ENCODE peak calls at places on chromosome 6, in four cellular contexts. W is neural progenitor cell, F is hepatocyte, A is choroid plexus epithelial cell. E is an unnamed sample.

GRCh38 chr6:108946695-108947094 is 98.5 kb downstream of the ARMC2 start:
- DNase-seq in W (no peak), F (no peak), A (peak), E (no peak)

GRCh38 chr6:56849876-56850275 is 105.0 kb upstream of the BEND6 start:
- DNase-seq in W (peak), F (no peak), A (peak), E (no peak)

GRCh38 chr6:168968228-168968627 is 285.4 kb downstream of the THBS2 start:
- DNase-seq in A (peak), W (peak), F (peak), E (peak)

GRCh38 chr6:112010328-112010727 is 43.6 kb upstream of the CCN6 start:
- DNase-seq in F (no peak), A (no peak), W (no peak), E (no peak)

GRCh38 chr6:33668914-33669313 is 42.6 kb downstream of the UQCC2 start:
- DNase-seq in W (no peak), A (no peak), F (peak), E (no peak)

GRCh38 chr6:17494177-17494576 is 100.8 kb downstream of the CAP2 start:
- DNase-seq in W (no peak), F (no peak), A (peak), E (no peak)

GRCh38 chr6:106702451-106703110 is 73.2 kb downstream of the QRSL1 start:
- DNase-seq in F (peak), W (no peak), A (no peak), E (no peak)

GRCh38 chr6:124066995-124067552 is 263.4 kb downstream of the NKAIN2 start:
- DNase-seq in F (no peak), W (no peak), A (no peak), E (no peak)

GRCh38 chr6:1604991-1605821 is 4.5 kb upstream of the FOXC1 start:
- DNase-seq in W (peak), A (no peak), F (no peak), E (no peak)

GRCh38 chr6:25154034-25154596 is 125.1 kb upstream of the CARMIL1 start:
- DNase-seq in F (no peak), A (no peak), W (no peak), E (no peak)

GRCh38 chr6:17281100-17281496 is at the start of gene RBM24:
- DNase-seq in W (peak), F (peak), A (peak), E (peak)

GRCh38 chr6:122405417-122405816 is 6.0 kb downstream of the HSF2 start:
- DNase-seq in F (no peak), W (no peak), A (no peak), E (no peak)

GRCh38 chr6:133741375-133741861 is 147.5 kb upstream of the TCF21 start:
- DNase-seq in W (peak), A (peak), F (no peak), E (no peak)

GRCh38 chr6:143767433-143767832 is 75.7 kb upstream of the LTV1 start:
- DNase-seq in W (no peak), F (no peak), A (no peak), E (no peak)

GRCh38 chr6:64694356-64694755 is 1012.7 kb downstream of the EYS start:
- DNase-seq in W (peak), F (no peak), A (no peak), E (no peak)

GRCh38 chr6:69907981-69908498 is 41.7 kb downstream of the COL19A1 start:
- DNase-seq in W (no peak), F (no peak), A (peak), E (no peak)

GRCh38 chr6:26033942-26034354 is 53.3 kb upstream of the HFE start:
- DNase-seq in A (no peak), W (peak), F (no peak), E (no peak)

GRCh38 chr6:3759656-3760245 is 8.2 kb upstream of the PXDC1 start:
- DNase-seq in A (peak), W (no peak), F (no peak), E (no peak)

GRCh38 chr6:46888578-46888977 is 33.2 kb downstream of the ADGRF5 start:
- DNase-seq in W (no peak), A (peak), F (no peak), E (no peak)

GRCh38 chr6:136628996-136629395 is 78.8 kb upstream of the MAP7 start:
- DNase-seq in W (no peak), F (no peak), A (peak), E (no peak)

GRCh38 chr6:16146028-16146427 is 17.1 kb downstream of the MYLIP start:
- DNase-seq in A (no peak), W (no peak), F (no peak), E (no peak)

GRCh38 chr6:162671580-162672165 is 55.9 kb downstream of the PRKN start:
- DNase-seq in F (no peak), W (no peak), A (no peak), E (no peak)

GRCh38 chr6:42441661-42442081 is 10.1 kb downstream of the TRERF1 start:
- DNase-seq in A (no peak), W (peak), F (peak), E (no peak)

GRCh38 chr6:88349511-88349910 is 183.4 kb upstream of the CNR1 start:
- DNase-seq in F (no peak), A (peak), W (no peak), E (no peak)

GRCh38 chr6:56669585-56669984 is 26.9 kb upstream of the DST start:
- DNase-seq in A (no peak), W (no peak), F (no peak), E (no peak)

GRCh38 chr6:32785781-32786533 is 22.6 kb upstream of the HLA-DQB2 start:
- DNase-seq in W (peak), A (peak), F (peak), E (peak)

GRCh38 chr6:169854083-169854725 is 102.8 kb downstream of the ERMARD start:
- DNase-seq in W (no peak), A (no peak), F (no peak), E (no peak)

GRCh38 chr6:33710296-33711121 is 991 bp downstream of the UQCC2 start:
- DNase-seq in W (peak), F (peak), A (no peak), E (peak)

GRCh38 chr6:166025149-166025898 is 142.3 kb downstream of the TBXT start:
- DNase-seq in W (no peak), A (peak), F (no peak), E (no peak)

GRCh38 chr6:24859608-24860007 is 60.9 kb upstream of the ARMH2 start:
- DNase-seq in W (no peak), F (no peak), A (no peak), E (peak)

GRCh38 chr6:149060300-149060984 is 257.1 kb upstream of the TAB2 start:
- DNase-seq in W (no peak), F (no peak), A (peak), E (no peak)

GRCh38 chr6:169859978-169860703 is 108.7 kb downstream of the ERMARD start:
- DNase-seq in F (no peak), W (no peak), A (no peak), E (no peak)

GRCh38 chr6:45187841-45188240 is 140.3 kb upstream of the RUNX2 start:
- DNase-seq in A (peak), F (no peak), W (no peak), E (no peak)

GRCh38 chr6:84801250-84801649 is 36.9 kb upstream of the TBX18 start:
- DNase-seq in F (no peak), W (no peak), A (peak), E (no peak)

GRCh38 chr6:24356310-24357035 is 1.4 kb downstream of the DCDC2 start:
- DNase-seq in W (no peak), F (no peak), A (no peak), E (no peak)

GRCh38 chr6:20447157-20447556 is 45.5 kb downstream of the E2F3 start:
- DNase-seq in F (no peak), A (peak), W (no peak), E (no peak)

GRCh38 chr6:722608-723007 is 29.7 kb upstream of the EXOC2 start:
- DNase-seq in F (no peak), A (peak), W (no peak), E (no peak)

GRCh38 chr6:34580707-34581560 is 24.8 kb upstream of the SPDEF start:
- DNase-seq in F (no peak), A (peak), W (no peak), E (no peak)

DNA sequence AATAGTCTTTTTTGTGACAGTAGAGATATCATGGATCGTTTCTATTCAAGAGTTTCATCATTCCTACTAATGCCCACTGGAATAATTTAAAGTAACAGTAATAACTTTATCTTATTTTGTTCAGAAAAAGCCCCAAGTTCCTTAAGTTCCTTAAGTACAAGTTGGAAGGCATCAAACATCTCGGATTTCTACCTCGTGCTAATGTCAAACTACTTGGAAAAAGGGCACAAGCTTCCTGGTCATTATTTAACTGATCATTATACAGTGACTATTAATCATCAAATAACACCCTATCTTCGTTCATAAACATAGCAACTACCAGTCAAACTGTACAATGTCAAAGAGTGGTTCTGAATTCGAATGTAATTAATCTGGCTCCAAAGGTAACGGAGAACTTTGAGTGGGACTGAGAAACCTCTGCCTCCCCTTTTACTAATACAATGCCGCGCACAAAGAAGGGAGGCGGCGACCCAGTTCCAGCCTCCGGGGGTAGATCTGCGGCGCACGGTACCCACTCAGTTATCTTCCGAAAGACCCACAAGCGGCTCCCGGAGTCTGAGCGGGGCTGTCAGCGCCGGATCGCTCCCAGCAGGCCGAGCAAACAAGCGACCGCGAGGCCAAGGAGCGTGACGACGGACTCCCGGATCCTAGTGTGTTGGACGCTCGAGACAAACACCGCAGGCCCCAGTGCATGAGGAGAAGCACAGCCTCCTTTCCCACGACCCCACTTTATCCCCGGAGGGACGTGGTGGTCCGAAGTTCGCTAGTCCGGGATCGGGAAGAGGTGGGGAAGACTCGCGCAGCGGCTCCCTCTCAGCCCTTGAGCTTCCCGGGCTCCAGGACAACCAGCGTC is 716 bp downstream of the SHPRH start:
- DNase-seq in A (peak), W (peak), F (peak), E (peak)
- TF ChIP-seq CTCF in A (no peak), W (no peak), F (no peak), E (no peak)

DNA sequence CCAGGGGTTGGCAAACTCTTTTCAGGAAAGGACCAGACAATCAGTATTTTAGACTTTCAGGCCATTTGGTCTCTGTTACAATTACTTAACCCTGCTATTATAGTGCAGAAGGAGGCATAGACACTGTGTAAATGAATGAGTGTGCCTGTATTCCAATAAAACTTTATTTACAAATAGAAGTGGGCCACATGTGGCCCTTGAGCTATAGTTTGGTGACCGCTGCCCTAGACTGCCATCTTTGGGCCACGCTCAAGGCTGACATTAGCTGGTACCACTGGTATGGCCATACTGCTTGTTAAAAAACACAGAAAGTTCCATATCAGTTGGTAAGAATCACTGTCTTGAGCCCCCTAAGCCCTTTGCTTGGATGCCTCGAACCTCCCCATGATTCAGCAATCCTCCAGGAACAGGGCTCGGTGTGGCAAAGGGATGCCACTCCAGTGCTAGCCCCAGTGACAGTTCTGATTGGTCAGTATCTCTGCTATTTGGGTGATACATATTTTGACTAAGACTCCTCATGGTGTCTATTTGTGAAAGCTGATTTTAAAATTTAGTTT is 23.3 kb upstream of the SNRNP48 start:
- DNase-seq in F (no peak), A (no peak), W (no peak), E (no peak)
- TF ChIP-seq CTCF in F (no peak), A (no peak), W (peak), E (no peak)

DNA sequence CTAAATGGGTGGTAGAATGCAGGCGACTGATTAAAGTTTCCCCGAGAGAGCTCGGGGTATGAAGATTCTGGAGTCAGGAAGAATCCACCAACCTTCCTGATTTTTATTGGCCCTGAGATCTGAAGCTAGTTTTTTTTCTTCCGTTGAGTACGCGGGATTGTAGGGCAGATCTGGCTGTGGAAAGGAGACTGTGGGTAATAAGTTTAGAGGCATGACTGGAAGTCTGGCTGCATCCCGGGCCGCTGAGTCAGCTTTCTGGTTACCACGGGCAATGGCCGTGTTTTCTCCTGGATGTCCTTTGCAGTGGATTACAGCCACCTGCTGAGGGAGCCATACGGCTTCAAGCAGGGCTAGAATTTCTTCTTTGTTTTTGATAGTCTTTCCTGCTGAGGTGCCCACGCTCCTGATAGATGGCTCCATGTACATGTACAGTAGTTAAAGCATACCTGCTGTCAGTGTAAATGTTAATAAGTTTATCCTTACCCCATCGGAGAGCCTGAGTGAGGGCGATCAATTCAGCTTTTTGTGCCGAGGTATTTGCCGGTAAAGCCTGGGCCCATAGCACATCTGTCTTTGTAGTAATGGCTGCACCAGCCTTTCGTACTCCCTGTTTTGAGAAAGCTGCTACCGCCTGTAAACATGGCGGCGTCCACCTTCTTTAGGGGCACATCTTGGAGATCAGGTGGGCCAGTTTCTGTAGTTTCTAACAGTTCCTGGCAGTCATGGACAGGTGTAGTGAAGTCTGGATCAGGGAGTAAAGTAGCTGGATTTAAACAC is 154.0 kb downstream of the TRIM27 start:
- DNase-seq in F (peak), A (peak), W (peak), E (no peak)
- TF ChIP-seq CTCF in F (peak), A (peak), W (peak), E (peak)

GRCh38 chr6:30171677-30172471 is 8.5 kb downstream of the TRIM15 start:
- DNase-seq in A (peak), F (peak), W (peak), E (no peak)
- TF ChIP-seq CTCF in A (peak), F (peak), W (peak), E (no peak)

GRCh38 chr6:138289739-138290138 is 71.4 kb upstream of the PBOV1 start:
- DNase-seq in A (peak), W (peak), F (peak), E (no peak)
- TF ChIP-seq CTCF in A (peak), W (peak), F (peak), E (no peak)

GRCh38 chr6:154447929-154448328 is 62.6 kb downstream of the CNKSR3 start:
- DNase-seq in F (peak), A (peak), W (no peak), E (no peak)
- TF ChIP-seq CTCF in F (no peak), A (no peak), W (no peak), E (no peak)

DNA sequence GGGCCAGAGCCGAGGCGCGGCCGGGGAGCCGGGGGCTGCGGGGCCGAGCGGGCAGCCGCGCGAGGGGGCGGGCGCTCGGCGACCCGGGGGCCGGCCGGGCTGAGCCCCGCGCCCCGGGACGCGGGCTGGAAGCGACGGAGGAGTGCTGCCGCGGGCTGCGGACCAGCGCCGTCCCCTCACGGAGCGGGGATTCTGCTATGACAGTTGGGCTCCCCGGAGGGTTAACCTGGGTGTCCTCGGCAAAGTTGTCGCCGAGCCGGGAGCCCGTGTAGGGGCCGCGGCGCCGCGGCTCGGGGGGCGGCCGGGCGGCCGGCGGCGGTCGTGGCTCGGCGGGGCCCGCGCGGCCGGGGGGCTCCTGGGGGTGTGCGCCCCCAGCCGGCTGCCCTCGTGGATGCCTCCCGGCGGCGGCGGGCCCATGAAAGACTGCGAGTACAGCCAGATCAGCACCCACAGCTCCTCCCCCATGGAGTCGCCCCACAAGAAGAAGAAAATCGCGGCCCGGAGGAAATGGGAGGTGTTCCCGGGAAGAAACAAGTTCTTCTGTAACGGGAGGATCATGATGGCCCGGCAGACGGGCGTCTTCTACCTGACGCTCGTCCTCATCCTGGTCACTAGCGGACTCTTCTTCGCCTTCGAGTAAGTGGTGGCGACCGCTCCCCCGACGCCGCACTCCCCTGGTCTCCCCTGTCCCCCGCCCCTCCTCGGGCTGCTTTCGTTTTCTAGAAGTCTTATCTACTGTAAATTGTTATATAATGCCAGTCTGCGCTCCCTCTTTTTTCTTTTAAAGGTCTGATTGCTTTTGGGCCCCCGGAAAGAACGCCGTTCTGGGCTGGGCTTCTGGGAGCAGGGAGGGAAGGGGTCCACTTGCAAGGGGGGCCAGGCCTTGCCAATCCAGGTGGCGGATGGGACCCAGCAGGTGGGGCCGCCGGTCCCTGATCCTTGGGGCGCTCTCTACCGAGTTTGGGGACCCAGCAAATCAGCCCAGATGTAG is 936 bp downstream of the ZDHHC14 start:
- DNase-seq in W (peak), F (peak), A (peak), E (no peak)
- TF ChIP-seq CTCF in W (peak), F (no peak), A (no peak), E (no peak)

E was measured in HL-60.